ENCODE peak calls at places on chromosomes 12 and 14, in nine cellular contexts. One of them, this sample, is unnamed.

GRCh38 chr12:6774557-6775062 is 2.3 kb downstream of the LAG3 start:
- DNase-seq in H4: no peak
- DNase-seq in A549: no peak
- DNase-seq in occipital lobe: no peak
- DNase-seq in NCI-H2029 treated with DMSO at 0.1 percent for 48 hours: no peak
- DNase-seq in NCI-H748 treated with DMSO at 0.1 percent for 48 hours: no peak
- DNase-seq in right cardiac atrium: no peak
- DNase-seq in cardiac fibroblast: no peak
- DNase-seq in NCI-H1436: no peak
- DNase-seq in this sample: no peak

GRCh38 chr12:2453807-2454177 is 341.0 kb upstream of the FKBP4 start:
- DNase-seq in NCI-H2029 treated with DMSO at 0.1 percent for 48 hours: no peak
- DNase-seq in NCI-H748 treated with DMSO at 0.1 percent for 48 hours: no peak
- DNase-seq in A549: no peak
- DNase-seq in cardiac fibroblast: no peak
- DNase-seq in NCI-H1436: no peak
- DNase-seq in right cardiac atrium: no peak
- DNase-seq in H4: no peak
- DNase-seq in occipital lobe: no peak
- DNase-seq in this sample: no peak

GRCh38 chr12:43776498-43776897 is 17.7 kb downstream of the IRAK4 start:
- DNase-seq in occipital lobe: no peak
- DNase-seq in NCI-H748 treated with DMSO at 0.1 percent for 48 hours: peak
- DNase-seq in H4: no peak
- DNase-seq in NCI-H1436: peak
- DNase-seq in A549: peak
- DNase-seq in NCI-H2029 treated with DMSO at 0.1 percent for 48 hours: no peak
- DNase-seq in cardiac fibroblast: peak
- DNase-seq in right cardiac atrium: no peak
- DNase-seq in this sample: peak

GRCh38 chr12:28231248-28231647 is 41.0 kb downstream of the CCDC91 start:
- DNase-seq in H4: no peak
- DNase-seq in NCI-H1436: no peak
- DNase-seq in cardiac fibroblast: no peak
- DNase-seq in occipital lobe: no peak
- DNase-seq in A549: no peak
- DNase-seq in right cardiac atrium: no peak
- DNase-seq in NCI-H2029 treated with DMSO at 0.1 percent for 48 hours: no peak
- DNase-seq in NCI-H748 treated with DMSO at 0.1 percent for 48 hours: no peak
- DNase-seq in this sample: no peak

GRCh38 chr12:93823616-93824410 is 146.6 kb downstream of the CRADD start:
- DNase-seq in NCI-H748 treated with DMSO at 0.1 percent for 48 hours: no peak
- DNase-seq in NCI-H1436: no peak
- DNase-seq in right cardiac atrium: no peak
- DNase-seq in H4: no peak
- DNase-seq in cardiac fibroblast: no peak
- DNase-seq in NCI-H2029 treated with DMSO at 0.1 percent for 48 hours: no peak
- DNase-seq in occipital lobe: no peak
- DNase-seq in A549: no peak
- DNase-seq in this sample: no peak

GRCh38 chr12:3683670-3684069 is 69.2 kb downstream of the CRACR2A start:
- DNase-seq in occipital lobe: no peak
- DNase-seq in NCI-H2029 treated with DMSO at 0.1 percent for 48 hours: no peak
- DNase-seq in right cardiac atrium: no peak
- DNase-seq in A549: no peak
- DNase-seq in cardiac fibroblast: peak
- DNase-seq in NCI-H748 treated with DMSO at 0.1 percent for 48 hours: no peak
- DNase-seq in NCI-H1436: no peak
- DNase-seq in H4: peak
- DNase-seq in this sample: no peak

GRCh38 chr12:76738824-76739579 is 24.9 kb upstream of the ZDHHC17 start:
- DNase-seq in cardiac fibroblast: no peak
- DNase-seq in A549: no peak
- DNase-seq in NCI-H748 treated with DMSO at 0.1 percent for 48 hours: no peak
- DNase-seq in NCI-H2029 treated with DMSO at 0.1 percent for 48 hours: no peak
- DNase-seq in NCI-H1436: no peak
- DNase-seq in occipital lobe: no peak
- DNase-seq in right cardiac atrium: no peak
- DNase-seq in H4: no peak
- DNase-seq in this sample: no peak

GRCh38 chr12:91777268-91777997 is 368.2 kb downstream of the BTG1 start:
- DNase-seq in NCI-H748 treated with DMSO at 0.1 percent for 48 hours: no peak
- DNase-seq in NCI-H2029 treated with DMSO at 0.1 percent for 48 hours: no peak
- DNase-seq in cardiac fibroblast: peak
- DNase-seq in A549: peak
- DNase-seq in H4: peak
- DNase-seq in NCI-H1436: no peak
- DNase-seq in occipital lobe: no peak
- DNase-seq in right cardiac atrium: no peak
- DNase-seq in this sample: peak

GRCh38 chr12:67223225-67223624 is 45.9 kb upstream of the CAND1 start:
- DNase-seq in right cardiac atrium: no peak
- DNase-seq in H4: no peak
- DNase-seq in A549: no peak
- DNase-seq in occipital lobe: no peak
- DNase-seq in cardiac fibroblast: no peak
- DNase-seq in NCI-H2029 treated with DMSO at 0.1 percent for 48 hours: no peak
- DNase-seq in NCI-H748 treated with DMSO at 0.1 percent for 48 hours: no peak
- DNase-seq in NCI-H1436: no peak
- DNase-seq in this sample: no peak

GRCh38 chr12:115155665-115156645 is 472.0 kb upstream of the TBX3 start:
- DNase-seq in right cardiac atrium: no peak
- DNase-seq in H4: peak
- DNase-seq in occipital lobe: no peak
- DNase-seq in NCI-H748 treated with DMSO at 0.1 percent for 48 hours: no peak
- DNase-seq in NCI-H2029 treated with DMSO at 0.1 percent for 48 hours: no peak
- DNase-seq in NCI-H1436: no peak
- DNase-seq in cardiac fibroblast: peak
- DNase-seq in A549: peak
- DNase-seq in this sample: peak

GRCh38 chr12:129213551-129213950 is 360.3 kb downstream of the GLT1D1 start:
- DNase-seq in H4: no peak
- DNase-seq in NCI-H1436: no peak
- DNase-seq in NCI-H2029 treated with DMSO at 0.1 percent for 48 hours: no peak
- DNase-seq in NCI-H748 treated with DMSO at 0.1 percent for 48 hours: no peak
- DNase-seq in occipital lobe: no peak
- DNase-seq in right cardiac atrium: no peak
- DNase-seq in A549: no peak
- DNase-seq in cardiac fibroblast: no peak
- DNase-seq in this sample: no peak

GRCh38 chr14:96051642-96052540 is 12.7 kb downstream of the C14orf132 start:
- DNase-seq in cardiac fibroblast: no peak
- DNase-seq in NCI-H2029 treated with DMSO at 0.1 percent for 48 hours: no peak
- DNase-seq in H4: no peak
- DNase-seq in NCI-H748 treated with DMSO at 0.1 percent for 48 hours: peak
- DNase-seq in right cardiac atrium: no peak
- DNase-seq in NCI-H1436: no peak
- DNase-seq in A549: peak
- DNase-seq in occipital lobe: no peak
- DNase-seq in this sample: peak

GRCh38 chr12:58884916-58885315 is 35.4 kb downstream of the LRIG3 start:
- DNase-seq in NCI-H1436: no peak
- DNase-seq in NCI-H2029 treated with DMSO at 0.1 percent for 48 hours: no peak
- DNase-seq in A549: no peak
- DNase-seq in H4: no peak
- DNase-seq in NCI-H748 treated with DMSO at 0.1 percent for 48 hours: no peak
- DNase-seq in cardiac fibroblast: no peak
- DNase-seq in right cardiac atrium: peak
- DNase-seq in occipital lobe: no peak
- DNase-seq in this sample: no peak

GRCh38 chr12:75933136-75933535 is 98.4 kb downstream of the PHLDA1 start:
- DNase-seq in cardiac fibroblast: peak
- DNase-seq in H4: peak
- DNase-seq in A549: peak
- DNase-seq in occipital lobe: no peak
- DNase-seq in NCI-H748 treated with DMSO at 0.1 percent for 48 hours: no peak
- DNase-seq in right cardiac atrium: no peak
- DNase-seq in NCI-H2029 treated with DMSO at 0.1 percent for 48 hours: no peak
- DNase-seq in NCI-H1436: no peak
- DNase-seq in this sample: peak

GRCh38 chr14:105336477-105337287 is 22.1 kb downstream of the PACS2 start:
- DNase-seq in occipital lobe: no peak
- DNase-seq in right cardiac atrium: peak
- DNase-seq in A549: no peak
- DNase-seq in cardiac fibroblast: no peak
- DNase-seq in NCI-H748 treated with DMSO at 0.1 percent for 48 hours: no peak
- DNase-seq in H4: no peak
- DNase-seq in NCI-H2029 treated with DMSO at 0.1 percent for 48 hours: no peak
- DNase-seq in NCI-H1436: no peak
- DNase-seq in this sample: no peak

GRCh38 chr14:103022669-103023044 is 34.7 kb downstream of the CDC42BPB start:
- DNase-seq in NCI-H1436: no peak
- DNase-seq in H4: no peak
- DNase-seq in occipital lobe: no peak
- DNase-seq in right cardiac atrium: no peak
- DNase-seq in NCI-H748 treated with DMSO at 0.1 percent for 48 hours: no peak
- DNase-seq in NCI-H2029 treated with DMSO at 0.1 percent for 48 hours: no peak
- DNase-seq in cardiac fibroblast: no peak
- DNase-seq in A549: no peak
- DNase-seq in this sample: no peak